ENCODE peak calls at places on chromosomes 2 and 18, in ten cellular contexts. U is brain microvascular endothelial cell; M is neural progenitor cell; O is upper lobe of right lung; N is CD8-positive, alpha-beta memory T cell; J is IMR-90; W is GM12878; H is heart right ventricle; S is PC-9; F is fibroblast of lung. K is an unnamed sample.

GRCh38 chr2:212337036-212337435 is 201.6 kb downstream of the ERBB4 start:
- DNase-seq in W (no peak), J (no peak), H (no peak), S (no peak), O (no peak), F (peak), N (no peak), U (no peak), M (no peak), K (no peak)

GRCh38 chr2:120391905-120392665 is 46.1 kb downstream of the INHBB start:
- DNase-seq in S (no peak), H (no peak), U (no peak), O (peak), N (no peak), F (no peak), M (no peak), J (no peak), W (no peak), K (no peak)

GRCh38 chr2:161046876-161047275 is 113.4 kb upstream of the TANK start:
- DNase-seq in S (no peak), H (no peak), M (no peak), J (peak), O (no peak), U (no peak), W (no peak), N (no peak), F (no peak), K (no peak)

GRCh38 chr18:59681521-59682004 is 15.7 kb downstream of the CCBE1 start:
- DNase-seq in M (peak), N (no peak), F (no peak), S (no peak), U (no peak), W (no peak), J (no peak), O (no peak), H (no peak), K (no peak)

GRCh38 chr18:76495435-76496199 is 575 bp upstream of the ZNF516 start:
- DNase-seq in H (peak), U (peak), M (peak), J (peak), S (peak), W (no peak), O (no peak), F (peak), N (no peak), K (no peak)

GRCh38 chr18:53018791-53019190 is 678.8 kb downstream of the DCC start:
- DNase-seq in M (peak), S (no peak), H (no peak), N (no peak), J (no peak), W (no peak), U (no peak), O (no peak), F (no peak), K (no peak)

GRCh38 chr2:159982842-159983785 is 79.3 kb downstream of the PLA2R1 start:
- DNase-seq in O (no peak), J (peak), U (no peak), S (no peak), F (peak), M (no peak), W (no peak), N (no peak), H (no peak), K (no peak)

GRCh38 chr2:74297391-74297790 is 45.8 kb downstream of the SLC4A5 start:
- DNase-seq in J (no peak), U (no peak), W (peak), M (no peak), H (no peak), N (no peak), O (no peak), S (no peak), F (no peak), K (no peak)

GRCh38 chr2:98761267-98761781 is 30.4 kb upstream of the MGAT4A start:
- DNase-seq in O (no peak), F (no peak), W (no peak), J (no peak), U (no peak), N (no peak), S (no peak), H (no peak), M (no peak), K (no peak)

GRCh38 chr2:160993543-160994090 is 166.6 kb upstream of the TANK start:
- DNase-seq in W (no peak), J (no peak), O (no peak), S (no peak), N (no peak), F (no peak), U (peak), M (no peak), H (no peak), K (no peak)

GRCh38 chr2:181741756-181742155 is 61.4 kb upstream of the NEUROD1 start:
- DNase-seq in M (no peak), O (no peak), F (peak), N (no peak), W (no peak), S (no peak), H (no peak), J (peak), U (no peak), K (no peak)

DNA sequence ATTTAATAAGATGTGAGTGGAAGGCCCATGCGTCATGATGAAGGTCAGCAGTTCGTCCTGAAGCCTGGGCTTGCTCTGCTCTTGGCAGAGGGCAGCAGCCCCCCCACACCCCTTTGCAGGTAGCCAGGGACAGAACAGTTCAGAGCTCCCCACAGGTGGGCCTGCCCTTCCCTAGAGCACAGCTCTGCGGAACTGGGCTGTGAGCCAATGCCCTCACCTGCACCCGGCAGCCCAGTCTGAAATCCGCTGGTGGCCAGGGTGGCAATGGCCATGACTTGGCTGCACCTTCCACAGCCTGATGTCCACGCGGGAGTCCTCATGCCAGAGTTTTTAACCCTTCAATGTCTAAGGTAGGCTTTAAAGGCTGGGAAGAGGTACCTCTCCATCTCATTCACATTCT is 136.7 kb downstream of the ACKR3 start:
- DNase-seq in J (no peak), H (no peak), F (no peak), M (no peak), O (no peak), W (no peak), S (peak), U (no peak), N (no peak), K (no peak)
- H3K27ac ChIP-seq in J (no peak), H (no peak), F (no peak), M (no peak), O (no peak), W (no peak), S (no peak), U (no peak), N (no peak), K (no peak)

GRCh38 chr2:195533771-195534642 is 123.0 kb upstream of the SLC39A10 start:
- DNase-seq in J (peak), H (peak), U (peak), O (peak), W (no peak), F (peak), S (peak), N (peak), M (no peak), K (no peak)

GRCh38 chr2:195532255-195532627 is 124.8 kb upstream of the SLC39A10 start:
- DNase-seq in M (no peak), N (no peak), F (no peak), H (no peak), S (no peak), W (no peak), O (no peak), J (no peak), U (no peak), K (no peak)

GRCh38 chr2:195531754-195532153 is 125.3 kb upstream of the SLC39A10 start:
- DNase-seq in S (no peak), W (no peak), M (no peak), J (peak), O (no peak), U (no peak), F (peak), N (no peak), H (no peak), K (no peak)

GRCh38 chr2:195535911-195536522 is 121.0 kb upstream of the SLC39A10 start:
- DNase-seq in S (no peak), N (peak), O (peak), F (no peak), J (no peak), M (no peak), U (no peak), H (no peak), W (peak), K (no peak)

GRCh38 chr2:195532628-195533271 is 124.3 kb upstream of the SLC39A10 start:
- DNase-seq in W (no peak), M (no peak), J (peak), S (no peak), O (no peak), N (no peak), H (no peak), F (peak), U (no peak), K (no peak)
- H3K4me3 ChIP-seq in W (peak), M (no peak), J (peak), S (peak), O (peak), N (peak), H (no peak), F (peak), U (peak), K (no peak)

DNA sequence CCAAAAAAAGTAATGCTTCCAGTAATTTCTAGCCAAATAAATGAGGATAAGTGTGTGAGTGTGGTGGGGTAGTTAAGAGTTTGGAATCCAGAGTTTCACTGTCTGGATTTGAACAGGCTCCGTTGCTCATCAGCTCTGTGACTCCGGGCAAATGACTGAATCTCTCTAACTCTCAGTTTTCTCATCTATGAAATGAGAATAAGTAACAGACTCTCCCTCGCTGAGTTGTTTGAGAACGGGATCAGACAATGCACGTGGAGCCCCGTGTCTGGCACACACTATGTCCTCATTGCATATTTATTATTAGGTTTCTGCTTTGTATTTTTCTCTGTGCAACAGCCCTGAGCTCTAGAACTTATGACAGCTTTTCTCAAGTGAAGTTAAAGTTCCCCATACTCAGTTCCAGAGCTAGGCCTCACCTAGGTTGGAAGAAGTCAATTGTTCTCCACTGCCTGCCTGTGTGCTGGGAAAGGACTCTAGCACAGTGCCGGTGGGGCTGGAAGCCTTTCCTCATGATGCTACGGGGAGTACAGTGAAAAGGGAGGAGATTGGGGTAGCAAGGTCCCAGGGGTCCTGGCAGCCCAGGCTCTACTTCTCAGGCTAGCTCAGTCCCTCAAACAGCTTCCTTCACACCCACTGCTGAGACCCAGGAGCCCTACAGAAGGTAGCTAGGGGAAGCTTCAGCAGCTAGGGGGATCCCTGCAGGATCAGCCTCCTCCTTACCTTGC is 1.7 kb upstream of the ICOS start:
- DNase-seq in H (no peak), W (no peak), J (no peak), O (no peak), N (no peak), U (no peak), S (no peak), F (no peak), M (no peak), K (no peak)
- H3K27ac ChIP-seq in H (peak), W (no peak), J (no peak), O (no peak), N (no peak), U (no peak), S (no peak), F (no peak), M (no peak), K (no peak)

DNA sequence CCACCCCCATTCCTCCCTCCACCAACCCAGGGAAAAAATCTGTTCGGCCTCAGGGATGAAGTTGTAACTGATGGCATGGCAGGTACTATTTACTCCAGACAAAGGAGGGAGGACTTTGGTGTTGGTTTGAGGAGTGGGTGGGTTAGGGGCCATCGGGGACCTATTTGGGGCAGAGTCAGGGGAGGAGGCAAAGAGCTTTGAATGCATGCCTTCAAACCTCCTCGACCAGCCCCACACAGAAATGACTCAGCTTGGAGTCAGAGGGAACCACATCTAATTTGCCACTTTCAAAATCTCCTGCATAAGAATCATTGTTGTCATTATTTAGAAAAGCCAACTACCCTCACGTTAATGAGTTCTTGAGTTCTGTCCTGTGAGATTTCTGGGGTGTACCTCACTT is 4.1 kb downstream of the ZBTB7C start:
- DNase-seq in O (no peak), U (no peak), F (peak), W (no peak), N (no peak), S (no peak), M (no peak), J (peak), H (no peak), K (no peak)
- H3K4me3 ChIP-seq in O (no peak), U (no peak), F (no peak), W (no peak), N (no peak), S (no peak), M (no peak), J (no peak), H (no peak), K (no peak)

GRCh38 chr2:151637284-151637781 is 96.9 kb downstream of the NEB start:
- DNase-seq in N (peak), M (no peak), U (no peak), S (no peak), F (no peak), H (peak), O (no peak), J (no peak), W (peak), K (no peak)
- H3K27ac ChIP-seq in N (peak), M (no peak), U (no peak), S (no peak), F (no peak), H (peak), O (peak), J (no peak), W (no peak), K (no peak)

GRCh38 chr2:101124061-101124460 is 27.1 kb downstream of the TBC1D8 start:
- DNase-seq in W (no peak), F (no peak), M (no peak), H (no peak), O (no peak), U (no peak), N (no peak), J (peak), S (no peak), K (no peak)

GRCh38 chr2:101125799-101126198 is 25.4 kb downstream of the TBC1D8 start:
- DNase-seq in M (no peak), O (no peak), F (no peak), J (no peak), W (no peak), N (no peak), H (no peak), U (no peak), S (no peak), K (no peak)

GRCh38 chr2:101127319-101128056 is 23.7 kb downstream of the TBC1D8 start:
- DNase-seq in W (no peak), H (no peak), S (no peak), U (no peak), J (no peak), M (no peak), O (no peak), N (no peak), F (no peak), K (no peak)

GRCh38 chr2:101124684-101125366 is 26.4 kb downstream of the TBC1D8 start:
- DNase-seq in U (peak), O (peak), N (no peak), S (peak), J (peak), F (peak), H (peak), M (no peak), W (no peak), K (no peak)

GRCh38 chr2:101125374-101125773 is 25.8 kb downstream of the TBC1D8 start:
- DNase-seq in M (no peak), U (no peak), W (no peak), S (peak), J (no peak), O (no peak), N (no peak), H (no peak), F (peak), K (no peak)
- H3K4me3 ChIP-seq in M (no peak), U (no peak), W (no peak), S (peak), J (no peak), O (no peak), N (no peak), H (no peak), F (no peak), K (no peak)

GRCh38 chr2:164314148-164314547 is 307.1 kb downstream of the GRB14 start:
- DNase-seq in F (peak), S (peak), M (no peak), O (no peak), N (no peak), J (no peak), H (no peak), W (no peak), U (peak), K (no peak)
- H3K27ac ChIP-seq in F (no peak), S (no peak), M (no peak), O (no peak), N (no peak), J (no peak), H (no peak), W (no peak), U (no peak), K (no peak)

DNA sequence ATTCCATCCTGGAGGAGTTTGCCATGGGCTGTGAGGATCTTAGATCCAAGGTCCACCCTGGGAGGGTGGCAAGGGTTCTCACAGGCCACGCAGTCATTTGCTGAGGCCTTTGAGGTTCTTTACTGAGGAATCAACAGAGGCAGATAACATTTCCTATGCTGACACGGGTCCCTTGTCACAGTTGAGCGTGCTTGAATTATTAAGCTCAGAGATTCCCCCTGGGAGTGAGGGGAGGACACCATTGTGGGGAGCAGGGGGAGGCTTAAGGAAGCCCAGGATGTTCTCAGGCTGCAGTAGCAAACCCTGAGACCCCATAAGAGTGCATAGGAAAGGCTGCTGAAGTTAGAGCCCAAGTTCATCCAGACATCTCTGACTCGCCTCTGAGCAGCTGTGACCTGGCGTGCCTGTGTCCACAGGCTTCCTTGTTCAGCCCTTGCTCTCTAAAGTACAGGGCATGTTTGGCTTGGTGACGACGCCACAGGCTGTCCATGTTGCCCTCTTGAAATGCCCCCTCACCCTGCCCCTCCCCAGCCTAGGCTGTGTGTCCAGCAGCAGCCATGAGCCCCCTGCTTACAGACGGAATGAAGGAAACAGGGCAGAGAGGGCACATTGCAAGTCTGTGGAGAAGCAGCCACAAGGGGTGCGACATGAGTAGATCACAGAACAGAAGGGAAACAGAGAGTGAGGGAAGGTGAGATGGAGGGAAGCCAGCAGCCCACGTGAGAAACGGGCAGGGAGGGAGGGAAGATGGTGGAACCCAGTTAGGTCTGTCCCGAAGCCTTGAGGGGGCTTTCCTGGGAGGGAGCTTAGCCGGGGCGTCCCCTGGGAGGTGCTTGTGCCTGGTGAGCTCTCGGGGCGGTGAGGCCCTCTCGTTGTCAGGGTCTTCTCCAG is 34.0 kb downstream of the NAPG start:
- DNase-seq in J (peak), W (peak), F (no peak), O (no peak), H (no peak), M (no peak), U (no peak), S (no peak), N (no peak), K (no peak)
- H3K4me3 ChIP-seq in J (no peak), W (peak), F (peak), O (peak), H (peak), M (no peak), U (peak), S (no peak), N (no peak), K (no peak)